ENCODE peak calls at places on chromosomes 1 and 21, in nine cellular contexts. Q is H9, G is K562, J is fibroblast of lung, W is OCI-LY7, H is IMR-90, Y is mammary epithelial cell, I is HCT116, R is PC-3. K is an unnamed sample.

GRCh38 chr21:45769239-45769758 is 125.8 kb downstream of the PCBP3 start:
- DNase-seq in W (no peak), I (no peak), Y (no peak), H (no peak), Q (no peak), R (no peak), J (no peak), G (no peak), K (peak; percentile 59)

GRCh38 chr21:36754241-36754881 is 55.4 kb downstream of the SIM2 start:
- DNase-seq in Q (no peak), W (no peak), H (no peak), R (no peak), G (no peak), I (no peak), Y (no peak), J (no peak), K (no peak)

GRCh38 chr21:29194847-29195246 is 64.4 kb downstream of the MAP3K7CL start:
- DNase-seq in Y (no peak), J (peak; percentile 49), I (no peak), G (no peak), Q (no peak), H (peak; percentile 39), W (no peak), R (peak; percentile 22), K (no peak)

GRCh38 chr1:201678264-201679101 is 139.6 kb downstream of the NAV1 start:
- DNase-seq in Y (no peak), J (peak; percentile 89), Q (peak; percentile 69), I (no peak), W (no peak), G (no peak), R (no peak), H (peak; percentile 49), K (no peak)

GRCh38 chr1:206419250-206419649 is 51.0 kb upstream of the IKBKE start:
- DNase-seq in I (no peak), W (no peak), R (peak; percentile 79), Q (no peak), J (peak; percentile 6), G (peak; percentile 34), H (no peak), Y (peak; percentile 41), K (no peak)

GRCh38 chr1:61208172-61208571 is 125.8 kb downstream of the NFIA start:
- DNase-seq in H (no peak), Y (no peak), W (no peak), R (no peak), J (no peak), G (no peak), Q (no peak), I (no peak), K (no peak)

GRCh38 chr1:24074817-24075725 is 36.9 kb downstream of the MYOM3 start:
- DNase-seq in J (no peak), W (peak; percentile 13), Q (no peak), I (no peak), R (peak; percentile 14), H (no peak), Y (no peak), G (no peak), K (peak; percentile 55)

GRCh38 chr1:28256197-28256827 is 3.0 kb upstream of the SESN2 start:
- DNase-seq in R (no peak), J (no peak), Q (no peak), G (no peak), Y (no peak), W (no peak), I (no peak), H (no peak), K (no peak)

GRCh38 chr1:50095716-50096115 is 13.0 kb upstream of the ELAVL4 start:
- DNase-seq in G (no peak), H (no peak), I (no peak), J (no peak), Q (no peak), R (no peak), W (no peak), Y (no peak), K (no peak)

GRCh38 chr1:30749691-30750583 is 7.6 kb downstream of the LAPTM5 start:
- DNase-seq in H (no peak), R (no peak), G (no peak), J (no peak), I (no peak), W (peak; percentile 92), Y (no peak), Q (no peak), K (peak; percentile 34)

GRCh38 chr1:36981771-36982622 is 52.3 kb downstream of the GRIK3 start:
- DNase-seq in W (no peak), I (no peak), Y (no peak), R (no peak), J (no peak), H (no peak), G (no peak), Q (no peak), K (no peak)

GRCh38 chr1:221780175-221780574 is 38.3 kb upstream of the DUSP10 start:
- DNase-seq in H (no peak), R (no peak), J (no peak), I (no peak), G (no peak), Y (no peak), W (no peak), Q (no peak), K (no peak)

GRCh38 chr1:5724847-5725246 is 267.4 kb downstream of the NPHP4 start:
- DNase-seq in I (no peak), W (no peak), G (no peak), R (no peak), Q (no peak), Y (no peak), J (no peak), H (no peak), K (peak; percentile 3)

GRCh38 chr1:179016694-179017382 is 8.9 kb upstream of the FAM20B start:
- DNase-seq in H (peak; percentile 82), W (no peak), J (peak; percentile 93), I (peak; percentile 93), R (peak; percentile 93), G (peak; percentile 89), Y (peak; percentile 95), Q (no peak), K (peak; percentile 79)

GRCh38 chr1:100512803-100513352 is 25.1 kb upstream of the GPR88 start:
- DNase-seq in Y (no peak), Q (no peak), W (no peak), J (no peak), H (no peak), R (no peak), I (no peak), G (no peak), K (no peak)

GRCh38 chr1:64392109-64392508 is 77.8 kb upstream of the CACHD1 start:
- DNase-seq in W (no peak), H (no peak), Q (peak; percentile 44), J (no peak), G (no peak), Y (peak; percentile 15), R (no peak), I (no peak), K (no peak)

GRCh38 chr1:32352831-32353383 is 9.4 kb downstream of the FAM229A start:
- DNase-seq in W (no peak), Q (no peak), H (no peak), J (no peak), G (no peak), R (no peak), I (no peak), Y (no peak), K (peak; percentile 26)

GRCh38 chr21:45575993-45576837 is 34.0 kb upstream of the SLC19A1 start:
- DNase-seq in I (no peak), G (no peak), J (no peak), W (no peak), R (no peak), Y (no peak), H (no peak), Q (no peak), K (peak; percentile 61)

GRCh38 chr1:156601122-156601830 is at the start of gene GPATCH4:
- DNase-seq in I (peak; percentile 81), Y (peak; percentile 81), H (peak; percentile 92), R (peak; percentile 90), G (peak; percentile 77), Q (peak; percentile 88), J (peak; percentile 91), W (peak; percentile 86), K (peak; percentile 93)

GRCh38 chr21:46622226-46622625 is 13.2 kb upstream of the PRMT2 start:
- DNase-seq in G (no peak), W (no peak), I (no peak), Y (no peak), J (no peak), Q (no peak), R (no peak), H (no peak), K (no peak)

DNA sequence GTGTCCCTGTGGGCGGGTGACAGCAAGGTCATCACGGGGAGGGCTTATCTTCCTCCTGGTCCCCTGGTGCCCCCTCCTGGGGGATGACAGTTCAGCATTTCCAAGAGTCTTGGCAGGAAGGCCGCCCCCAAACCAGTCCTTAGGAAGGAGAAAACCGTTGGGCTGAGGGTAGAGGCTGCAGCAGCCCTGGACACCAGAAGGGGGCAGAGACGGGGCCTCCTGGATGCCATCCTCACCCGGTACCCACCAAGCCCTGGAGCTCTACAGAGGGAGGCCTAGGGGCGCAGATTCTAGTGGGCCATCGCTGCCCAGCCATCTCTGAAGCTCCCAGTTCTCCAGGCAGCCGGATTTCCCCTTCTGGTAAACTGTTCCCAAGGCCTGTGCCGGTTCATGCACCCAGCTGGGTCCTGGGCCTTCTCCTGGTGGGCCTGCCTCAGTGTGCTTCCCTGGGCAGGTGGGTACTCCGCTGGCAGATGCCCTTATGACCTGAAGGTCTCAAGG is 14.8 kb upstream of the ZNF669 start:
- DNase-seq in W (peak; percentile 47), Q (peak; percentile 89), I (peak; percentile 22), J (peak; percentile 21), R (peak; percentile 45), H (no peak), G (peak; percentile 57), Y (no peak), K (peak; percentile 89)
- TF ChIP-seq CTCF in W (peak; percentile 30), Q (peak; percentile 69), I (peak; percentile 14), J (no peak), R (peak; percentile 40), H (peak; percentile 25), G (peak; percentile 40), Y (no peak), K (peak; percentile 28)

DNA sequence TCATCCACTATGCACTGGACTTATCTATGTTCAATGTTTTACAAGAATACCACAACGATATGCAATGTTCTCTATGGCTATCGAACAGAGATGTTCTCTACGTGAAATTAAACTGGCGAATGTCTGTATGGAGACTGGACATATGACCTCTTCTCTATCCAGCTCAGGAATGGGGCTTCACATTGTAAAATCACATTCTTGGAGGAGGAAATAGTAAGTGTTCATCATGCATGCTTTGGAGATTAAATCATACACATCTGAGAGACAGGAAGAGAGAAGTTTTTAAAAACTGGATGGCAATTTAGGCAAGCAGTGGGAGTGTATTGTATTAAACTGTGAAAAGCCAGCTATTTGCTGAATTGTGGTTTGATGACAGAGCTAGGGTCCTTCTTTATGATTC is 47.9 kb upstream of the RGL1 start:
- DNase-seq in G (no peak), Y (peak; percentile 46), W (no peak), Q (no peak), J (peak; percentile 91), I (no peak), R (peak; percentile 78), H (peak; percentile 84), K (peak; percentile 84)
- H3K4me2 ChIP-seq in G (no peak overlapping the region), Y (no peak overlapping the region), W (no peak overlapping the region), Q (no peak overlapping the region), J (peak overlapping the region; percentile 30), I (no peak overlapping the region), R (peak overlapping the region; percentile 64), H (peak overlapping the region; percentile 23), K (peak overlapping the region; percentile 55)

GRCh38 chr21:43967981-43968380 is 44.1 kb upstream of the TRAPPC10 start:
- DNase-seq in G (no peak), Y (no peak), Q (no peak), J (no peak), W (no peak), I (no peak), R (no peak), H (no peak), K (peak; percentile 46)
- H4K20me1 ChIP-seq in G (no peaks in the 10 kb centered on the region), Y (no peaks in the 10 kb centered on the region), Q (no peaks in the 10 kb centered on the region), J (no peaks in the 10 kb centered on the region), W (no peaks in the 10 kb centered on the region), I (no peaks in the 10 kb centered on the region), R (no peaks in the 10 kb centered on the region), H (peaks cover 8% of the 10 kb centered on the region), K (no peaks in the 10 kb centered on the region)

GRCh38 chr21:32096411-32096810 is 182.4 kb downstream of the MIS18A start:
- DNase-seq in H (no peak), W (peak; percentile 11), Y (no peak), Q (peak; percentile 68), G (peak; percentile 52), R (peak; percentile 15), I (peak; percentile 28), J (no peak), K (no peak)
- TF ChIP-seq CTCF in H (peak; percentile 26), W (peak; percentile 64), Y (no peak), Q (peak; percentile 74), G (peak; percentile 76), R (peak; percentile 60), I (peak; percentile 21), J (peak; percentile 22), K (peak; percentile 38)